ENCODE peak calls at places on chromosomes 7 and 10, in nine cellular contexts. M is stimulated activated naive CD4-positive, alpha-beta T cell; Q is NCI-H510A treated with DMSO at 0.1 percent for 48 hours; J is GM10248; G is T1000; F is activated CD4-positive, alpha-beta T cell treated with anti-CD3 and anti-CD28 coated beads for 24 hours; P is AG10803; R is ureter; I is posterior cingulate gyrus. N is an unnamed sample.

GRCh38 chr10:16581202-16581601 is 59.5 kb upstream of the C1QL3 start:
- DNase-seq in M (no peak), Q (no peak), J (no peak), G (no peak), F (no peak), P (no peak), R (no peak), I (no peak), N (no peak)

GRCh38 chr10:75234017-75234682 is 1.6 kb downstream of the COMTD1 start:
- DNase-seq in M (peak; percentile 96), Q (peak; percentile 91), J (peak; percentile 99), G (peak; percentile 90), F (peak; percentile 98), P (peak; percentile 85), R (peak; percentile 98), I (peak; percentile 74), N (peak; percentile 97)

GRCh38 chr10:23197416-23197861 is 5.3 kb downstream of the PTF1A start:
- DNase-seq in M (no peak), Q (no peak), J (peak; percentile 12), G (no peak), F (no peak), P (no peak), R (no peak), I (no peak), N (no peak)

GRCh38 chr7:99563650-99564049 is 5.2 kb downstream of the ZNF655 start:
- DNase-seq in M (no peak), Q (no peak), J (no peak), G (peak; percentile 26), F (no peak), P (peak; percentile 91), R (no peak), I (no peak), N (no peak)

GRCh38 chr7:135270577-135271254 is 37.1 kb downstream of the STRA8 start:
- DNase-seq in M (no peak), Q (no peak), J (no peak), G (no peak), F (no peak), P (no peak), R (no peak), I (no peak), N (no peak)

GRCh38 chr10:92914478-92915066 is 66.3 kb downstream of the EXOC6 start:
- DNase-seq in M (peak; percentile 23), Q (peak; percentile 31), J (peak; percentile 46), G (no peak), F (peak; percentile 29), P (peak; percentile 43), R (peak; percentile 54), I (peak; percentile 19), N (peak; percentile 63)

GRCh38 chr7:43117025-43117424 is 4.6 kb downstream of the HECW1 start:
- DNase-seq in M (no peak), Q (no peak), J (no peak), G (no peak), F (no peak), P (peak; percentile 88), R (no peak), I (no peak), N (no peak)

GRCh38 chr10:103457176-103457712 is 1.5 kb downstream of the CALHM1 start:
- DNase-seq in M (no peak), Q (no peak), J (no peak), G (no peak), F (no peak), P (no peak), R (no peak), I (no peak), N (no peak)

GRCh38 chr7:63925262-63925625 is 73.4 kb upstream of the ZNF722 start:
- DNase-seq in M (no peak), Q (peak; percentile 32), J (no peak), G (no peak), F (no peak), P (no peak), R (no peak), I (no peak), N (no peak)

GRCh38 chr7:130297628-130298027 is 4.7 kb downstream of the CPA4 start:
- DNase-seq in M (no peak), Q (peak; percentile 64), J (no peak), G (no peak), F (no peak), P (no peak), R (no peak), I (no peak), N (no peak)

GRCh38 chr10:7610651-7611389 is 55.9 kb downstream of the ITIH5 start:
- DNase-seq in M (no peak), Q (no peak), J (no peak), G (no peak), F (no peak), P (peak; percentile 99), R (no peak), I (no peak), N (no peak)

GRCh38 chr10:75475470-75476182 is 44.2 kb downstream of the LRMDA start:
- DNase-seq in M (no peak), Q (no peak), J (no peak), G (no peak), F (no peak), P (peak; percentile 69), R (no peak), I (no peak), N (no peak)

GRCh38 chr7:151057989-151058765 is 480 bp upstream of the CDK5 start:
- DNase-seq in M (peak; percentile 98), Q (peak; percentile 91), J (peak; percentile 99), G (peak; percentile 95), F (peak; percentile 94), P (peak; percentile 100), R (peak; percentile 99), I (peak; percentile 99), N (peak; percentile 98)

GRCh38 chr10:88027570-88027969 is 164.1 kb downstream of the PTEN start:
- DNase-seq in M (no peak), Q (no peak), J (peak; percentile 47), G (peak; percentile 2), F (no peak), P (no peak), R (peak; percentile 48), I (no peak), N (no peak)

GRCh38 chr7:86904949-86905834 is 154.3 kb downstream of the ELAPOR2 start:
- DNase-seq in M (no peak), Q (peak; percentile 2), J (no peak), G (peak; percentile 17), F (no peak), P (peak; percentile 37), R (no peak), I (peak; percentile 8), N (no peak)

GRCh38 chr7:43921423-43921822 is 4.8 kb upstream of the UBE2D4 start:
- DNase-seq in M (no peak), Q (no peak), J (no peak), G (no peak), F (no peak), P (no peak), R (no peak), I (no peak), N (no peak)

GRCh38 chr7:55065511-55066229 is 46.9 kb downstream of the EGFR start:
- DNase-seq in M (no peak), Q (no peak), J (no peak), G (peak; percentile 63), F (no peak), P (peak; percentile 91), R (no peak), I (no peak), N (no peak)